ENCODE peak calls at places on chromosomes 13 and 19, in ten cellular contexts. One of them, this sample, is unnamed.

GRCh38 chr13:33728271-33729037 is 89.5 kb upstream of the RFC3 start:
- DNase-seq in lower lobe of right lung: no peak
- DNase-seq in brain microvascular endothelial cell: no peak
- DNase-seq in HL-60: peak; percentile 66
- DNase-seq in choroid plexus epithelial cell: peak; percentile 8
- DNase-seq in PC-3: peak; percentile 63
- DNase-seq in cardiac muscle cell: peak; percentile 20
- DNase-seq in fibroblast of pulmonary artery: peak; percentile 5
- DNase-seq in heart left ventricle: peak; percentile 33
- DNase-seq in uterus: peak; percentile 37
- DNase-seq in this sample: no peak

GRCh38 chr13:71460179-71460578 is 406.8 kb downstream of the DACH1 start:
- DNase-seq in lower lobe of right lung: no peak
- DNase-seq in brain microvascular endothelial cell: no peak
- DNase-seq in HL-60: no peak
- DNase-seq in choroid plexus epithelial cell: peak; percentile 26
- DNase-seq in PC-3: no peak
- DNase-seq in cardiac muscle cell: peak; percentile 47
- DNase-seq in fibroblast of pulmonary artery: peak; percentile 32
- DNase-seq in heart left ventricle: no peak
- DNase-seq in uterus: no peak
- DNase-seq in this sample: no peak

GRCh38 chr13:114065141-114065925 is 67.1 kb downstream of the RASA3 start:
- DNase-seq in lower lobe of right lung: peak; percentile 83
- DNase-seq in brain microvascular endothelial cell: peak; percentile 94
- DNase-seq in HL-60: peak; percentile 95
- DNase-seq in choroid plexus epithelial cell: peak; percentile 99
- DNase-seq in PC-3: peak; percentile 95
- DNase-seq in cardiac muscle cell: peak; percentile 97
- DNase-seq in fibroblast of pulmonary artery: peak; percentile 97
- DNase-seq in heart left ventricle: peak; percentile 88
- DNase-seq in uterus: peak; percentile 92
- DNase-seq in this sample: peak; percentile 99

GRCh38 chr19:41646589-41647204 is 19.8 kb upstream of the CEACAM4 start:
- DNase-seq in lower lobe of right lung: peak; percentile 76
- DNase-seq in brain microvascular endothelial cell: no peak
- DNase-seq in HL-60: no peak
- DNase-seq in choroid plexus epithelial cell: peak; percentile 30
- DNase-seq in PC-3: peak; percentile 30
- DNase-seq in cardiac muscle cell: peak; percentile 29
- DNase-seq in fibroblast of pulmonary artery: peak; percentile 17
- DNase-seq in heart left ventricle: no peak
- DNase-seq in uterus: no peak
- DNase-seq in this sample: no peak

GRCh38 chr19:1262687-1263123 is 6.4 kb upstream of the CIRBP start:
- DNase-seq in lower lobe of right lung: no peak
- DNase-seq in brain microvascular endothelial cell: no peak
- DNase-seq in HL-60: no peak
- DNase-seq in choroid plexus epithelial cell: no peak
- DNase-seq in PC-3: no peak
- DNase-seq in cardiac muscle cell: no peak
- DNase-seq in fibroblast of pulmonary artery: no peak
- DNase-seq in heart left ventricle: no peak
- DNase-seq in uterus: no peak
- DNase-seq in this sample: no peak

GRCh38 chr19:4744451-4745170 is 21.0 kb upstream of the DPP9 start:
- DNase-seq in lower lobe of right lung: no peak
- DNase-seq in brain microvascular endothelial cell: peak; percentile 90
- DNase-seq in HL-60: no peak
- DNase-seq in choroid plexus epithelial cell: peak; percentile 90
- DNase-seq in PC-3: peak; percentile 88
- DNase-seq in cardiac muscle cell: peak; percentile 97
- DNase-seq in fibroblast of pulmonary artery: peak; percentile 98
- DNase-seq in heart left ventricle: peak; percentile 42
- DNase-seq in uterus: peak; percentile 87
- DNase-seq in this sample: peak; percentile 69

GRCh38 chr13:94362411-94362909 is 117.0 kb downstream of the DCT start:
- DNase-seq in lower lobe of right lung: no peak
- DNase-seq in brain microvascular endothelial cell: peak; percentile 88
- DNase-seq in HL-60: peak; percentile 57
- DNase-seq in choroid plexus epithelial cell: peak; percentile 96
- DNase-seq in PC-3: peak; percentile 82
- DNase-seq in cardiac muscle cell: peak; percentile 93
- DNase-seq in fibroblast of pulmonary artery: peak; percentile 93
- DNase-seq in heart left ventricle: peak; percentile 58
- DNase-seq in uterus: peak; percentile 63
- DNase-seq in this sample: peak; percentile 90

GRCh38 chr13:74090869-74091605 is 43.2 kb downstream of the KLF12 start:
- DNase-seq in lower lobe of right lung: no peak
- DNase-seq in brain microvascular endothelial cell: no peak
- DNase-seq in HL-60: no peak
- DNase-seq in choroid plexus epithelial cell: peak; percentile 40
- DNase-seq in PC-3: no peak
- DNase-seq in cardiac muscle cell: no peak
- DNase-seq in fibroblast of pulmonary artery: no peak
- DNase-seq in heart left ventricle: no peak
- DNase-seq in uterus: no peak
- DNase-seq in this sample: no peak

GRCh38 chr19:1360818-1361461 is 22.8 kb upstream of the NDUFS7 start:
- DNase-seq in lower lobe of right lung: no peak
- DNase-seq in brain microvascular endothelial cell: peak; percentile 49
- DNase-seq in HL-60: peak; percentile 63
- DNase-seq in choroid plexus epithelial cell: peak; percentile 83
- DNase-seq in PC-3: no peak
- DNase-seq in cardiac muscle cell: peak; percentile 93
- DNase-seq in fibroblast of pulmonary artery: peak; percentile 89
- DNase-seq in heart left ventricle: peak; percentile 77
- DNase-seq in uterus: peak; percentile 78
- DNase-seq in this sample: peak; percentile 79

GRCh38 chr13:51966186-51966585 is 45.1 kb downstream of the ATP7B start:
- DNase-seq in lower lobe of right lung: no peak
- DNase-seq in brain microvascular endothelial cell: no peak
- DNase-seq in HL-60: no peak
- DNase-seq in choroid plexus epithelial cell: no peak
- DNase-seq in PC-3: no peak
- DNase-seq in cardiac muscle cell: no peak
- DNase-seq in fibroblast of pulmonary artery: no peak
- DNase-seq in heart left ventricle: no peak
- DNase-seq in uterus: no peak
- DNase-seq in this sample: no peak

GRCh38 chr13:112194167-112194530 is 127.2 kb downstream of the SOX1 start:
- DNase-seq in lower lobe of right lung: no peak
- DNase-seq in brain microvascular endothelial cell: no peak
- DNase-seq in HL-60: no peak
- DNase-seq in choroid plexus epithelial cell: no peak
- DNase-seq in PC-3: no peak
- DNase-seq in cardiac muscle cell: no peak
- DNase-seq in fibroblast of pulmonary artery: no peak
- DNase-seq in heart left ventricle: no peak
- DNase-seq in uterus: no peak
- DNase-seq in this sample: no peak

GRCh38 chr19:10864538-10864899 is 6.8 kb upstream of the CARM1 start:
- DNase-seq in lower lobe of right lung: peak; percentile 88
- DNase-seq in brain microvascular endothelial cell: peak; percentile 67
- DNase-seq in HL-60: no peak
- DNase-seq in choroid plexus epithelial cell: peak; percentile 82
- DNase-seq in PC-3: peak; percentile 90
- DNase-seq in cardiac muscle cell: peak; percentile 84
- DNase-seq in fibroblast of pulmonary artery: peak; percentile 79
- DNase-seq in heart left ventricle: peak; percentile 83
- DNase-seq in uterus: peak; percentile 85
- DNase-seq in this sample: peak; percentile 70
- H3K4me3 ChIP-seq in lower lobe of right lung: no peak overlapping the region
- H3K4me3 ChIP-seq in brain microvascular endothelial cell: no peak overlapping the region
- H3K4me3 ChIP-seq in HL-60: no peak overlapping the region
- H3K4me3 ChIP-seq in choroid plexus epithelial cell: no peak overlapping the region
- H3K4me3 ChIP-seq in PC-3: no peak overlapping the region
- H3K4me3 ChIP-seq in cardiac muscle cell: no peak overlapping the region
- H3K4me3 ChIP-seq in fibroblast of pulmonary artery: no peak overlapping the region
- H3K4me3 ChIP-seq in heart left ventricle: no peak overlapping the region
- H3K4me3 ChIP-seq in uterus: no peak overlapping the region
- H3K4me3 ChIP-seq in this sample: no peak overlapping the region

DNA sequence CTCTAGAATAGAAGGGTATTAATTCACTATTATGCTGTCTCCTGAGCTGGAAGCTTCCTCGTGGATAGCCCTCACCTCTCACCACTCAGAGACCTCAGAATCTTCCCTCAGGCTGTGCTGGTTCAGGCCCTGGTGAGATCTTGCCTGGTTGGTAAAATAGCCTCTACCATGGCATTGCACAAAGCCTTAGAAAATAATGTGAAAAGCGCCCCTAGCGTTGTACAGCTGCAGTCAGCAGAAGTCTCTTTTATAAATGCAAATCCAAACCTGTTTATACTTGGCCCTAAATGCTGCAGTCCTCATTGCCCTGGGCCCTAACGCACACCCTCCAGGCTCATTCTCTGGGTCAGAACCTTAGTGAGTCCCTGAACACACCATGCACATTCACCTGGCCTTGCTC is 150.9 kb downstream of the KCTD15 start:
- DNase-seq in lower lobe of right lung: no peak
- DNase-seq in brain microvascular endothelial cell: no peak
- DNase-seq in HL-60: no peak
- DNase-seq in choroid plexus epithelial cell: peak; percentile 1
- DNase-seq in PC-3: no peak
- DNase-seq in cardiac muscle cell: no peak
- DNase-seq in fibroblast of pulmonary artery: peak; percentile 1
- DNase-seq in heart left ventricle: no peak
- DNase-seq in uterus: no peak
- DNase-seq in this sample: no peak
- TF ChIP-seq CTCF in lower lobe of right lung: no peak
- TF ChIP-seq CTCF in brain microvascular endothelial cell: peak; percentile 22
- TF ChIP-seq CTCF in HL-60: no peak
- TF ChIP-seq CTCF in choroid plexus epithelial cell: peak; percentile 18
- TF ChIP-seq CTCF in PC-3: peak; percentile 22
- TF ChIP-seq CTCF in cardiac muscle cell: no peak
- TF ChIP-seq CTCF in fibroblast of pulmonary artery: peak; percentile 19
- TF ChIP-seq CTCF in heart left ventricle: no peak
- TF ChIP-seq CTCF in uterus: no peak
- TF ChIP-seq CTCF in this sample: no peak

GRCh38 chr19:55679343-55680257 is 4.6 kb downstream of the EPN1 start:
- DNase-seq in lower lobe of right lung: peak; percentile 43
- DNase-seq in brain microvascular endothelial cell: no peak
- DNase-seq in HL-60: no peak
- DNase-seq in choroid plexus epithelial cell: no peak
- DNase-seq in PC-3: peak; percentile 92
- DNase-seq in cardiac muscle cell: no peak
- DNase-seq in fibroblast of pulmonary artery: no peak
- DNase-seq in heart left ventricle: no peak
- DNase-seq in uterus: no peak
- DNase-seq in this sample: no peak

GRCh38 chr19:55677572-55678028 is 2.6 kb downstream of the EPN1 start:
- DNase-seq in lower lobe of right lung: peak; percentile 40
- DNase-seq in brain microvascular endothelial cell: no peak
- DNase-seq in HL-60: no peak
- DNase-seq in choroid plexus epithelial cell: peak; percentile 19
- DNase-seq in PC-3: no peak
- DNase-seq in cardiac muscle cell: no peak
- DNase-seq in fibroblast of pulmonary artery: no peak
- DNase-seq in heart left ventricle: no peak
- DNase-seq in uterus: no peak
- DNase-seq in this sample: no peak

GRCh38 chr19:55676889-55677505 is 2.0 kb downstream of the EPN1 start:
- DNase-seq in lower lobe of right lung: no peak
- DNase-seq in brain microvascular endothelial cell: no peak
- DNase-seq in HL-60: no peak
- DNase-seq in choroid plexus epithelial cell: no peak
- DNase-seq in PC-3: no peak
- DNase-seq in cardiac muscle cell: no peak
- DNase-seq in fibroblast of pulmonary artery: no peak
- DNase-seq in heart left ventricle: no peak
- DNase-seq in uterus: no peak
- DNase-seq in this sample: no peak

GRCh38 chr19:55676384-55676783 is 1.4 kb downstream of the EPN1 start:
- DNase-seq in lower lobe of right lung: no peak
- DNase-seq in brain microvascular endothelial cell: no peak
- DNase-seq in HL-60: no peak
- DNase-seq in choroid plexus epithelial cell: peak; percentile 31
- DNase-seq in PC-3: peak; percentile 53
- DNase-seq in cardiac muscle cell: peak; percentile 27
- DNase-seq in fibroblast of pulmonary artery: peak; percentile 31
- DNase-seq in heart left ventricle: no peak
- DNase-seq in uterus: no peak
- DNase-seq in this sample: no peak

DNA sequence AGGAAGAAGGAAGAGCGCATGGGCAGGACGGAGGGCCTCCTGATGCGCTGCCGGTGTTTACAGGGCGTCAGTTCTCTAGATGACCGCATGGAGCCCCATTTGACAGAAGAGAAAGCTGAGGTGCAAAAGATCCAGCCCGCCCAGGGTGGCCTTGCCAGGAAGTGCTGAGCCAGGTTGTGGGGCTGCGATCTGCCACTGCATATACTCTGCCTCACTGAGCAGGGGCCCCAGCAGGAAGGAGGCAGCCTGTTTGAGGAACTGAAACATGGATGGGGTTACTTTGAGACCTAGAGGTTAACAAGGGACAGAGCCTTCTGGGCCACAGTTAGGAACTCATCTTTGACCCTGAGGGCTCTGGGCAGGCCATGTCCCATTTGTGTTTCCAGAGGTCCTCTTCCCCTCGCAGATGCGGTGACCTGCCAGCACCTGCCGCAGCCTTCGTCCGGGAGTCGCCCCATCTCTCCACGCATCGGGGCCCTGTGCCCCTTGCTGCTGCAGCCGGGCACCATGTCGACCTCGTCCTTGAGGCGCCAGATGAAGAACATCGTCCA is 3.2 kb downstream of the EPN1 start:
- DNase-seq in lower lobe of right lung: peak; percentile 72
- DNase-seq in brain microvascular endothelial cell: no peak
- DNase-seq in HL-60: peak; percentile 85
- DNase-seq in choroid plexus epithelial cell: no peak
- DNase-seq in PC-3: no peak
- DNase-seq in cardiac muscle cell: no peak
- DNase-seq in fibroblast of pulmonary artery: no peak
- DNase-seq in heart left ventricle: no peak
- DNase-seq in uterus: no peak
- DNase-seq in this sample: no peak
- H3K4me3 ChIP-seq in lower lobe of right lung: peak overlapping the region; percentile 7
- H3K4me3 ChIP-seq in brain microvascular endothelial cell: no peak overlapping the region
- H3K4me3 ChIP-seq in HL-60: peak overlapping the region; percentile 15
- H3K4me3 ChIP-seq in choroid plexus epithelial cell: no peak overlapping the region
- H3K4me3 ChIP-seq in PC-3: no peak overlapping the region
- H3K4me3 ChIP-seq in cardiac muscle cell: no peak overlapping the region
- H3K4me3 ChIP-seq in fibroblast of pulmonary artery: no peak overlapping the region
- H3K4me3 ChIP-seq in heart left ventricle: no peak overlapping the region
- H3K4me3 ChIP-seq in uterus: no peak overlapping the region
- H3K4me3 ChIP-seq in this sample: no peak overlapping the region

DNA sequence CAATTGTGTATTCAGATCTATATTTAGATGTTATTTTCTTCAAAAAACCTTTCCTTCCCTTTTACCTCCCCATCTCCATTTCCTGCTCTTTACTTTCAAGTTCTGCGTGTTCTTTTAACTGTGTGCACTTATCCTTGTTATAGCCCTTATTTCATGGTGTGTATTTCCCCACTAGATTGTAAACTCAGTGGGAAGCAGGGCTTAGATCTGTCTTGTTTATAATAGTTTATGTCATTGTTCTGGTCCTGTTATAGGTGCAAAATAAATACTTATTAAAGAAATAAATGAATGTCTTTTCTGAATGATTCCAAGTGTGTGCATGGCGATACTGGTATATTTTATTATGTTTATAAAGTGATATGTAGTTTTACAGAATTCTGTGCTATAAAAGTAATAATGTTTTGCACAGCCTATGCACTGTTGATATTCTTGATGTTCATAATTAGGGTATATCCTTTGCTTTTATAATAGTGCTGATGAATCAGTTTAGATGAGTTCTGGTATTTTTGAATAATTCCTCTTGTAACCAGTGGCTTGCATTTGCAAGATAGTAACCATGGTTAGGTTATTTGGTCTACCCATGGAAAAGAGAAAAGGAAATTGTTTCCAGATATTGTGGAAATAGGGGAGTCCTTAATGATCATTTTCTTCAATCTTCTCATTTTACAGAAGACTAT is 12.1 kb downstream of the NDFIP2 start:
- DNase-seq in lower lobe of right lung: no peak
- DNase-seq in brain microvascular endothelial cell: no peak
- DNase-seq in HL-60: no peak
- DNase-seq in choroid plexus epithelial cell: no peak
- DNase-seq in PC-3: no peak
- DNase-seq in cardiac muscle cell: no peak
- DNase-seq in fibroblast of pulmonary artery: no peak
- DNase-seq in heart left ventricle: no peak
- DNase-seq in uterus: no peak
- DNase-seq in this sample: no peak
- TF ChIP-seq CTCF in lower lobe of right lung: no peak
- TF ChIP-seq CTCF in brain microvascular endothelial cell: no peak
- TF ChIP-seq CTCF in HL-60: no peak
- TF ChIP-seq CTCF in choroid plexus epithelial cell: no peak
- TF ChIP-seq CTCF in PC-3: no peak
- TF ChIP-seq CTCF in cardiac muscle cell: no peak
- TF ChIP-seq CTCF in fibroblast of pulmonary artery: no peak
- TF ChIP-seq CTCF in heart left ventricle: no peak
- TF ChIP-seq CTCF in uterus: no peak
- TF ChIP-seq CTCF in this sample: no peak

This sample was measured in astrocyte of the spinal cord.